ENCODE peak calls at places on chromosomes 16 and 17, in nine cellular contexts. R is adrenal gland, H is epithelial cell of esophagus, F is RWPE1, K is heart left ventricle, X is HFF-Myc, D is cardiac fibroblast, G is lower lobe of right lung, Q is neural crest cell. C is an unnamed sample.

GRCh38 chr17:1533649-1534325 is 17.4 kb upstream of the INPP5K start:
- DNase-seq in R (no peak), H (no peak), F (no peak), K (no peak), X (no peak), D (no peak), G (no peak), Q (no peak), C (no peak)

GRCh38 chr16:25838724-25839186 is 147.0 kb downstream of the HS3ST4 start:
- DNase-seq in R (peak), H (peak), F (peak), K (peak), X (peak), D (peak), G (no peak), Q (peak), C (peak)

GRCh38 chr17:281365-281999 is 71.1 kb downstream of the RPH3AL start:
- DNase-seq in R (peak), H (no peak), F (no peak), K (peak), X (no peak), D (no peak), G (peak), Q (no peak), C (no peak)

GRCh38 chr17:76567634-76568432 is 17.8 kb downstream of the ST6GALNAC2 start:
- DNase-seq in R (no peak), H (no peak), F (no peak), K (no peak), X (no peak), D (no peak), G (peak), Q (no peak), C (peak)

GRCh38 chr17:50495217-50495823 is 12.9 kb upstream of the MYCBPAP start:
- DNase-seq in R (no peak), H (no peak), F (no peak), K (no peak), X (no peak), D (no peak), G (no peak), Q (no peak), C (no peak)

GRCh38 chr17:80263253-80264047 is 2.8 kb downstream of the RNF213 start:
- DNase-seq in R (peak), H (peak), F (peak), K (peak), X (peak), D (peak), G (peak), Q (no peak), C (peak)

GRCh38 chr16:88854306-88855111 is 2.2 kb downstream of the GALNS start:
- DNase-seq in R (no peak), H (no peak), F (no peak), K (no peak), X (no peak), D (no peak), G (peak), Q (no peak), C (no peak)

GRCh38 chr16:12617401-12617819 is 186.3 kb downstream of the CPPED1 start:
- DNase-seq in R (no peak), H (no peak), F (no peak), K (no peak), X (no peak), D (no peak), G (no peak), Q (no peak), C (no peak)

GRCh38 chr17:49035470-49036269 is 38.5 kb downstream of the IGF2BP1 start:
- DNase-seq in R (peak), H (peak), F (peak), K (no peak), X (no peak), D (peak), G (peak), Q (peak), C (peak)

GRCh38 chr17:382644-383533 is 30.3 kb upstream of the RPH3AL start:
- DNase-seq in R (peak), H (peak), F (no peak), K (peak), X (no peak), D (peak), G (no peak), Q (peak), C (no peak)

GRCh38 chr16:66728117-66728787 is 23.2 kb downstream of the DYNC1LI2 start:
- DNase-seq in R (peak), H (peak), F (peak), K (peak), X (no peak), D (peak), G (no peak), Q (no peak), C (no peak)

GRCh38 chr17:34979650-34980352 is 511 bp upstream of the LIG3 start:
- DNase-seq in R (no peak), H (no peak), F (no peak), K (no peak), X (no peak), D (peak), G (no peak), Q (no peak), C (no peak)

GRCh38 chr16:21608647-21609328 is 9.4 kb downstream of the METTL9 start:
- DNase-seq in R (no peak), H (no peak), F (no peak), K (no peak), X (no peak), D (peak), G (no peak), Q (no peak), C (no peak)

GRCh38 chr16:88781140-88782077 is 3.6 kb downstream of the PIEZO1 start:
- DNase-seq in R (no peak), H (no peak), F (no peak), K (no peak), X (no peak), D (no peak), G (peak), Q (no peak), C (no peak)

GRCh38 chr17:83198366-83199341 is 119.2 kb downstream of the METRNL start:
- DNase-seq in R (no peak), H (no peak), F (no peak), K (no peak), X (no peak), D (no peak), G (peak), Q (no peak), C (no peak)

GRCh38 chr16:25501530-25502255 is 190.1 kb upstream of the HS3ST4 start:
- DNase-seq in R (no peak), H (peak), F (no peak), K (no peak), X (no peak), D (no peak), G (no peak), Q (no peak), C (no peak)

GRCh38 chr16:67882374-67883145 is 2.1 kb upstream of the NRN1L start:
- DNase-seq in R (peak), H (no peak), F (no peak), K (peak), X (no peak), D (no peak), G (no peak), Q (no peak), C (no peak)

GRCh38 chr16:67779256-67780014 is 26.9 kb downstream of the RANBP10 start:
- DNase-seq in R (no peak), H (peak), F (peak), K (no peak), X (no peak), D (no peak), G (no peak), Q (no peak), C (peak)

GRCh38 chr16:25036561-25036960 is 21.4 kb upstream of the ARHGAP17 start:
- DNase-seq in R (no peak), H (no peak), F (no peak), K (no peak), X (no peak), D (no peak), G (no peak), Q (no peak), C (no peak)

GRCh38 chr17:74728033-74728701 is 8.9 kb upstream of the RAB37 start:
- DNase-seq in R (no peak), H (no peak), F (no peak), K (no peak), X (no peak), D (no peak), G (no peak), Q (no peak), C (no peak)

GRCh38 chr16:4653981-4654380 is 29.4 kb downstream of the MGRN1 start:
- DNase-seq in R (peak), H (no peak), F (no peak), K (no peak), X (no peak), D (no peak), G (peak), Q (no peak), C (peak)

GRCh38 chr17:39965017-39965699 is 2.4 kb downstream of the GSDMA start:
- DNase-seq in R (no peak), H (no peak), F (no peak), K (no peak), X (no peak), D (no peak), G (no peak), Q (no peak), C (no peak)

GRCh38 chr17:53722407-53722806 is 100.3 kb upstream of the KIF2B start:
- DNase-seq in R (no peak), H (peak), F (peak), K (no peak), X (peak), D (peak), G (no peak), Q (no peak), C (peak)

GRCh38 chr17:3886776-3887175 is 6.1 kb downstream of the CAMKK1 start:
- DNase-seq in R (peak), H (no peak), F (no peak), K (peak), X (no peak), D (no peak), G (peak), Q (no peak), C (no peak)

GRCh38 chr17:66733759-66734158 is 101.2 kb upstream of the CACNG5 start:
- DNase-seq in R (no peak), H (no peak), F (no peak), K (no peak), X (no peak), D (no peak), G (no peak), Q (no peak), C (no peak)

GRCh38 chr16:21990381-21990944 is 10.5 kb downstream of the PDZD9 start:
- DNase-seq in R (no peak), H (no peak), F (no peak), K (no peak), X (no peak), D (no peak), G (no peak), Q (no peak), C (no peak)

GRCh38 chr17:56543280-56543679 is 50.2 kb upstream of the NOG start:
- DNase-seq in R (no peak), H (no peak), F (no peak), K (no peak), X (no peak), D (no peak), G (no peak), Q (no peak), C (no peak)

GRCh38 chr17:61689610-61690180 is 98.7 kb upstream of the NACA2 start:
- DNase-seq in R (no peak), H (peak), F (no peak), K (no peak), X (peak), D (peak), G (no peak), Q (no peak), C (no peak)

GRCh38 chr17:29836643-29837042 is 93.4 kb downstream of the SSH2 start:
- DNase-seq in R (no peak), H (no peak), F (no peak), K (no peak), X (no peak), D (no peak), G (no peak), Q (no peak), C (no peak)

GRCh38 chr16:59412275-59412841 is 678.2 kb upstream of the GOT2 start:
- DNase-seq in R (no peak), H (peak), F (peak), K (no peak), X (no peak), D (peak), G (no peak), Q (no peak), C (no peak)

GRCh38 chr17:81066072-81066471 is 31.1 kb downstream of the BAIAP2 start:
- DNase-seq in R (no peak), H (peak), F (peak), K (no peak), X (no peak), D (no peak), G (no peak), Q (no peak), C (peak)

GRCh38 chr16:23182206-23182674 is 305 bp upstream of the SCNN1G start:
- DNase-seq in R (peak), H (peak), F (peak), K (peak), X (no peak), D (peak), G (peak), Q (peak), C (peak)

GRCh38 chr17:76726766-76727718 is at the start of gene METTL23:
- DNase-seq in R (peak), H (peak), F (peak), K (peak), X (no peak), D (peak), G (peak), Q (peak), C (peak)

GRCh38 chr17:7538891-7539290 is 10.0 kb upstream of the TNFSF12 start:
- DNase-seq in R (no peak), H (no peak), F (no peak), K (no peak), X (no peak), D (peak), G (no peak), Q (no peak), C (no peak)

GRCh38 chr16:1556254-1556653 is 22.8 kb downstream of the TMEM204 start:
- DNase-seq in R (no peak), H (no peak), F (no peak), K (no peak), X (no peak), D (no peak), G (no peak), Q (no peak), C (no peak)
- TF ChIP-seq CTCF in R (no peak), H (no peak), F (no peak), K (no peak), X (no peak), D (no peak), G (no peak), Q (no peak), C (no peak)

GRCh38 chr16:77882359-77882758 is 94.0 kb downstream of the VAT1L start:
- DNase-seq in R (no peak), H (no peak), F (no peak), K (no peak), X (no peak), D (no peak), G (no peak), Q (no peak), C (no peak)

GRCh38 chr16:77888786-77889185 is 100.4 kb downstream of the VAT1L start:
- DNase-seq in R (no peak), H (no peak), F (no peak), K (no peak), X (no peak), D (no peak), G (no peak), Q (no peak), C (no peak)

GRCh38 chr16:77890075-77890474 is 101.7 kb downstream of the VAT1L start:
- DNase-seq in R (no peak), H (no peak), F (no peak), K (no peak), X (no peak), D (no peak), G (no peak), Q (no peak), C (no peak)

GRCh38 chr16:77881355-77882003 is 93.1 kb downstream of the VAT1L start:
- DNase-seq in R (no peak), H (no peak), F (no peak), K (no peak), X (no peak), D (no peak), G (no peak), Q (no peak), C (no peak)

GRCh38 chr16:77885596-77886295 is 97.4 kb downstream of the VAT1L start:
- DNase-seq in R (no peak), H (no peak), F (no peak), K (no peak), X (no peak), D (peak), G (no peak), Q (no peak), C (no peak)
- TF ChIP-seq CTCF in R (no peak), H (no peak), F (no peak), K (no peak), X (no peak), D (no peak), G (no peak), Q (no peak), C (no peak)

DNA sequence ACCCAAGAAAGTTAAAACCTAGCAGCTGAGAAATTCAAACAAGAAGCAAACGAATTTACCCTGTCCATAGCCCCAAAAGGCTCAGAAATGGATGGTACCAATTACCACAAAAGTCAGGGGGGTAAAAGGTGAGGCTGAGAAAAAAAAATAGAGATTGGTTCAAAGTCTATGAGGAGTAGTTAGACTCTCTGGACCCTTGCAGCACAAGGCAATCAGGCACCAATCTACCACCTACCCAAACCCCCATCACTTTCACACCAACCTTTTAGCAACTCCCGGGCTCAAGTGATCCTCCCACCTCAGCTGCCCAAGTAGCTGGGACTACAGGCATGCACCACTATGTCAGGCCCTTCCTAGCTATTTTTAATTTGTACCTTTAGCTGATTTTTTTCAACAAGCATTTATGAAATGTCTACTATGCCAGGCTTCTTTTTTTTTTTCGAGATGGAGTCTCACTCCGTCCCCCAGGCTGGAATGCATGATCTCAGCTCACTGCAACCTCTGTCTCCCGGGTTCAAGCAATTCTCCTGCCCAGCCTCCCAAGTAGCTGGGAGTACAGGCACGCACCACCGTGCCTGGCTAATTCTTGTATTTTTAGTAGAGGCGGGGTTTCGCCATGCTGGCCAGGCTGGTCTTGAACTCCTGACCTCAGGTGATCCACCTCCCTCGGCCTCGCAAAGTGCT is 40.8 kb downstream of the USP32 start:
- DNase-seq in R (no peak), H (no peak), F (no peak), K (no peak), X (no peak), D (no peak), G (no peak), Q (no peak), C (no peak)
- TF ChIP-seq CTCF in R (no peak), H (no peak), F (no peak), K (no peak), X (no peak), D (no peak), G (no peak), Q (no peak), C (no peak)

GRCh38 chr16:58339452-58339938 is 44.7 kb upstream of the PRSS54 start:
- DNase-seq in R (no peak), H (peak), F (no peak), K (peak), X (no peak), D (peak), G (no peak), Q (no peak), C (peak)
- TF ChIP-seq CTCF in R (peak), H (peak), F (no peak), K (peak), X (peak), D (peak), G (no peak), Q (peak), C (no peak)

GRCh38 chr16:49183911-49184310 is 97.7 kb downstream of the CBLN1 start:
- DNase-seq in R (no peak), H (peak), F (peak), K (no peak), X (peak), D (no peak), G (no peak), Q (peak), C (peak)
- TF ChIP-seq CTCF in R (no peak), H (peak), F (no peak), K (no peak), X (peak), D (no peak), G (no peak), Q (peak), C (no peak)

DNA sequence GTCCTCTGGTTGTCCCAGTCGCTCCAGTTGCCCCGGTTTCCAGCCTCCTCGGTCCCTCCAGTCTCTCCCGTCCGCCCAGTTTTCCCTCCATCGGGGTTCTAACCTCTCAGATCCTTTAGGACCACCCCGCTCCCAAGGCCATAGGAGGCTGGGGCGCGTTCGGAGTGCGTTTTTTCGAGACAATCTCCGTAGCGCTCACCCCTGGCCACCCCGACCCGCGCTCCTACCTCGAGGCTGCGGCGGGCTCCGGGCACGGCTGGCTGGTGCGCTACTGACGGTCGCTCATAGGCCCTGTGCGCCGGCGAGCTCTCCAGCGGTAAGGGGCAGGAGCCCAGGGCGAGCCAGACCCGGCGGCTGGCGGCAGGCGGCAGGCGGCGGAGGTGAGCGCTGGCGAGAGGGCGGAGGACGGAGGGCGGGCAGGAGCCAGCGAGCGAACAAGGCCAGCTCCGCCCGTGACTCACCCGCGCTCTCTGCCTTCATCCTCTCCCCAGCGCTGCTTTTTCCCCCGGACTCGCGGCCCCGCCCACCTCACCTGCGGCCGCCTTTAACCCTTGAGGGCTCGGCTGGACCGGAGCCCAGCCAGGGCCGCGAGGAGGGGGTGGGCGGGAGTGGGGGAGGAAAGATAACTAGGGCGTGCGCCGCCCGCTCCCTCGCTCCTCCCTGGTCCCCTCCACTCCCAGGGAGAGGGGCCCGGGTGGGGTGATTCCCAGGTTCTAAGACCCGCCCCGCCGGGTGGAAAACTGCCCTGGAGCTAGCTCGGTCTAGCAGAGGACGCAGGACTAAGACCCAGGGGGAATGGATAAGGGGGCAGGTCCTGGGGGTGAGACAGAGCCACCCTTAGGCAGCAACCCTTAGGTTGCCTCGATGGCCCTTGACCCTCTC is at the start of gene SP6:
- DNase-seq in R (peak), H (peak), F (peak), K (peak), X (no peak), D (peak), G (peak), Q (peak), C (peak)
- TF ChIP-seq CTCF in R (no peak), H (no peak), F (peak), K (no peak), X (no peak), D (no peak), G (peak), Q (peak), C (peak)

DNA sequence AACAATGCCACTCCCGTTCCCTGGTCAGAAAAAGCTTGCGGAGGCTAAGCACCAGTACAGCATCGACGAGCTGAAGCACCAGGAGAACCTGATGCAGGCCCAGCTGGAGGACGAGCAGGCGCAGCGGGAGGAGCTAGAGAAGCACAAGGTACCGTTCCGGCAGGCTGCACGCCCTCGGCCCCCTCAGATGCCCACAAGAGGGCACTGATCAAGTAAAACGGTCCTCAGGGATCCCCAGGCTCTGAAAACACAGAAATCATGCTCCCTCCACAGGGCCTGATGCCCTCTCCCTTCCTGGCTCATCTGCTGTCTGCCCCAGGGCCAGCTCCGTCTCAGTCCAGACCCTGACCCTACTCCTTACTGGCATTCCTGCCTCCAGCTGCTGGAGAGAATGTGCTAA is 21.6 kb downstream of the DRC3 start:
- DNase-seq in R (peak), H (peak), F (no peak), K (no peak), X (no peak), D (no peak), G (no peak), Q (peak), C (no peak)
- TF ChIP-seq CTCF in R (peak), H (no peak), F (no peak), K (no peak), X (peak), D (no peak), G (peak), Q (peak), C (no peak)

GRCh38 chr16:10022098-10022497 is 160.1 kb downstream of the GRIN2A start:
- DNase-seq in R (no peak), H (no peak), F (no peak), K (no peak), X (no peak), D (no peak), G (no peak), Q (no peak), C (no peak)
- TF ChIP-seq CTCF in R (no peak), H (no peak), F (no peak), K (no peak), X (no peak), D (no peak), G (no peak), Q (no peak), C (no peak)

C was measured in Calu3.